ENCODE peak calls at places on chromosomes 3 and 15, in five cellular contexts. One of them, this sample, is unnamed. For H3K4me1 and H3K9me3, the result is how much of the 10 kb centered on the place peaks cover.

GRCh38 chr3:52535411-52536111 is 844 bp upstream of the UQCC5 start:
- DNase-seq in testis: peak
- DNase-seq in H9: no peak
- DNase-seq in uterus: peak
- DNase-seq in IMR-90: no peak
- DNase-seq in this sample: no peak

GRCh38 chr3:171535799-171536198 is 75.6 kb upstream of the TNIK start:
- DNase-seq in testis: no peak
- DNase-seq in H9: no peak
- DNase-seq in uterus: no peak
- DNase-seq in IMR-90: no peak
- DNase-seq in this sample: no peak

GRCh38 chr15:100204771-100205170 is 137.0 kb downstream of the ADAMTS17 start:
- DNase-seq in testis: no peak
- DNase-seq in H9: no peak
- DNase-seq in uterus: no peak
- DNase-seq in IMR-90: no peak
- DNase-seq in this sample: no peak

GRCh38 chr3:185052631-185053030 is 100.2 kb downstream of the C3orf70 start:
- DNase-seq in testis: no peak
- DNase-seq in H9: no peak
- DNase-seq in uterus: no peak
- DNase-seq in IMR-90: no peak
- DNase-seq in this sample: no peak

GRCh38 chr15:77863491-77864105 is 213.9 kb downstream of the TBC1D2B start:
- DNase-seq in testis: no peak
- DNase-seq in H9: peak
- DNase-seq in uterus: peak
- DNase-seq in IMR-90: no peak
- DNase-seq in this sample: no peak

GRCh38 chr3:21645121-21645897 is 105.7 kb downstream of the ZNF385D start:
- DNase-seq in testis: peak
- DNase-seq in H9: no peak
- DNase-seq in uterus: no peak
- DNase-seq in IMR-90: peak
- DNase-seq in this sample: peak

GRCh38 chr15:58698887-58699641 is 50.4 kb downstream of the ADAM10 start:
- DNase-seq in testis: no peak
- DNase-seq in H9: no peak
- DNase-seq in uterus: no peak
- DNase-seq in IMR-90: peak
- DNase-seq in this sample: no peak

GRCh38 chr15:50330921-50331320 is 24.1 kb downstream of the GABPB1 start:
- DNase-seq in testis: no peak
- DNase-seq in H9: no peak
- DNase-seq in uterus: no peak
- DNase-seq in IMR-90: peak
- DNase-seq in this sample: no peak

GRCh38 chr3:55459838-55460237 is 27.3 kb downstream of the WNT5A start:
- DNase-seq in testis: no peak
- DNase-seq in H9: no peak
- DNase-seq in uterus: no peak
- DNase-seq in IMR-90: no peak
- DNase-seq in this sample: no peak

GRCh38 chr3:106208266-106208665 is 339.5 kb upstream of the CBLB start:
- DNase-seq in testis: no peak
- DNase-seq in H9: no peak
- DNase-seq in uterus: no peak
- DNase-seq in IMR-90: no peak
- DNase-seq in this sample: no peak

GRCh38 chr3:37291275-37291700 is 116.9 kb upstream of the LRRFIP2 start:
- DNase-seq in testis: no peak
- DNase-seq in H9: no peak
- DNase-seq in uterus: no peak
- DNase-seq in IMR-90: peak
- DNase-seq in this sample: peak

GRCh38 chr3:31132132-31132769 is 237.8 kb upstream of the GADL1 start:
- DNase-seq in testis: no peak
- DNase-seq in H9: no peak
- DNase-seq in uterus: no peak
- DNase-seq in IMR-90: peak
- DNase-seq in this sample: no peak

GRCh38 chr3:30626443-30627181 is 20.2 kb downstream of the TGFBR2 start:
- DNase-seq in testis: no peak
- DNase-seq in H9: no peak
- DNase-seq in uterus: no peak
- DNase-seq in IMR-90: peak
- DNase-seq in this sample: peak

GRCh38 chr3:141680620-141681389 is 57.3 kb upstream of the RNF7 start:
- DNase-seq in testis: no peak
- DNase-seq in H9: peak
- DNase-seq in uterus: no peak
- DNase-seq in IMR-90: peak
- DNase-seq in this sample: peak

GRCh38 chr3:36843065-36844051 is 79.0 kb upstream of the DCLK3 start:
- DNase-seq in testis: peak
- DNase-seq in H9: peak
- DNase-seq in uterus: no peak
- DNase-seq in IMR-90: peak
- DNase-seq in this sample: peak

GRCh38 chr3:184005981-184006507 is 11.6 kb downstream of the ABCC5 start:
- DNase-seq in testis: peak
- DNase-seq in H9: peak
- DNase-seq in uterus: no peak
- DNase-seq in IMR-90: peak
- DNase-seq in this sample: no peak

GRCh38 chr3:57696861-57697321 is 4.0 kb upstream of the DENND6A start:
- DNase-seq in testis: no peak
- DNase-seq in H9: no peak
- DNase-seq in uterus: no peak
- DNase-seq in IMR-90: peak
- DNase-seq in this sample: no peak
- H3K27ac ChIP-seq in testis: no peak
- H3K27ac ChIP-seq in H9: no peak
- H3K27ac ChIP-seq in uterus: peak
- H3K27ac ChIP-seq in IMR-90: no peak
- H3K27ac ChIP-seq in this sample: no peak

GRCh38 chr15:88467073-88467934 is at the start of the genes MRPL46 and MRPS11:
- DNase-seq in testis: peak
- DNase-seq in H9: peak
- DNase-seq in uterus: peak
- DNase-seq in IMR-90: peak
- DNase-seq in this sample: peak
- H3K4me1 ChIP-seq in testis: under half
- H3K4me1 ChIP-seq in H9: under half
- H3K4me1 ChIP-seq in uterus: under half
- H3K4me1 ChIP-seq in IMR-90: under half
- H3K4me1 ChIP-seq in this sample: under half

GRCh38 chr3:42653560-42654330 is at the start of gene ZBTB47:
- DNase-seq in testis: no peak
- DNase-seq in H9: peak
- DNase-seq in uterus: peak
- DNase-seq in IMR-90: no peak
- DNase-seq in this sample: peak
- H3K9me3 ChIP-seq in testis: under half
- H3K9me3 ChIP-seq in H9: under half
- H3K9me3 ChIP-seq in uterus: under half
- H3K9me3 ChIP-seq in IMR-90: under half
- H3K9me3 ChIP-seq in this sample: under half

GRCh38 chr3:187257471-187257870 is 34.1 kb downstream of the MASP1 start:
- DNase-seq in testis: no peak
- DNase-seq in H9: no peak
- DNase-seq in uterus: no peak
- DNase-seq in IMR-90: no peak
- DNase-seq in this sample: no peak
- H3K27ac ChIP-seq in testis: peak
- H3K27ac ChIP-seq in H9: no peak
- H3K27ac ChIP-seq in uterus: no peak
- H3K27ac ChIP-seq in IMR-90: no peak
- H3K27ac ChIP-seq in this sample: no peak

DNA sequence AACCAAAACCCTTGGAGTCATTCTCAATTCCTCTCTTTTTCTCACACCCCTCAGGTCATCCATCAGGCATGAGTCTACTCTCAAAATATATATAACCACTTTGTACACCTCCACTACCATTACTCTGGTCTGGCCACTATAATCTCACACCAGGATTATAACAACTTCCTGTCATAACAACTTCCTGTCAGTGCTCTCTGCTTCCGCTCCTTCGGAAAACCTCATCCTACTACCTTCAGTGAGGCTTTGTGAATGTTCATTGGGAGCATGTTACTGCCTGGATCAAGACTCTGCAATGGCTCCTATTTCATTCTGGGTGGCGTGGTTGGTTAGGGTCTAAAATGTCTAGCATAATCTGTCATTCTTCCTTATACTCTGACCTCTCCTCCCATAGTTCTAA is 447.4 kb downstream of the MAGI1 start:
- DNase-seq in testis: no peak
- DNase-seq in H9: no peak
- DNase-seq in uterus: no peak
- DNase-seq in IMR-90: no peak
- DNase-seq in this sample: no peak
- H3K4me1 ChIP-seq in testis: under half
- H3K4me1 ChIP-seq in H9: under half
- H3K4me1 ChIP-seq in uterus: under half
- H3K4me1 ChIP-seq in IMR-90: under half
- H3K4me1 ChIP-seq in this sample: under half

This sample was measured in SJCRH30.